ENCODE peak calls at places on chromosomes 11 and 22, in ten cellular contexts. V is stimulated activated CD8-positive, alpha-beta memory T cell treated with anti-CD3 and anti-CD28 coated beads, Interleukin-4, amount 100 ng/mL, for 48 hours; Q is activated CD4-positive, alpha-beta T cell treated with anti-CD3 and anti-CD28 coated beads, Interleukin-2, amount 10 ng/mL, durations not matched to agents 24 days and 14 days; J is CD4-positive, alpha-beta T cell; L is stomach; C is ovary; R is aorta; N is head of caudate nucleus; T is K562; B is heart right ventricle. M is an unnamed sample.

GRCh38 chr22:44884968-44885805 is 124.6 kb downstream of the PHF21B start:
- DNase-seq in B (no peak), J (no peak), L (no peak), T (no peak), R (peak), V (no peak), N (no peak), Q (no peak), C (peak), M (no peak)

GRCh38 chr22:29093501-29093921 is 20.7 kb downstream of the KREMEN1 start:
- DNase-seq in Q (no peak), T (no peak), N (no peak), J (no peak), B (peak), C (no peak), R (no peak), L (no peak), V (no peak), M (no peak)

GRCh38 chr11:469684-470667 is 19.9 kb downstream of the PTDSS2 start:
- DNase-seq in C (peak), B (peak), Q (no peak), J (no peak), N (peak), R (no peak), V (no peak), L (peak), T (no peak), M (peak)

GRCh38 chr11:27688076-27688475 is 12.2 kb downstream of the BDNF start:
- DNase-seq in V (no peak), N (no peak), J (no peak), R (no peak), L (no peak), T (no peak), C (no peak), Q (no peak), B (no peak), M (no peak)

GRCh38 chr11:57798905-57799559 is 37.4 kb downstream of the CTNND1 start:
- DNase-seq in L (peak), V (no peak), J (no peak), R (no peak), C (no peak), Q (no peak), B (peak), N (no peak), T (peak), M (peak)

GRCh38 chr11:36746886-36747710 is 149.1 kb upstream of the RAG2 start:
- DNase-seq in Q (peak), B (peak), T (peak), V (peak), C (peak), R (peak), J (peak), L (peak), N (peak), M (peak)

GRCh38 chr11:31687861-31688260 is 123.3 kb downstream of the PAX6 start:
- DNase-seq in C (no peak), T (no peak), V (no peak), N (no peak), B (no peak), L (no peak), Q (no peak), J (no peak), R (no peak), M (no peak)

GRCh38 chr11:15968461-15969130 is 387.8 kb downstream of the SOX6 start:
- DNase-seq in N (no peak), B (peak), J (no peak), V (no peak), C (no peak), L (no peak), Q (no peak), T (no peak), R (no peak), M (no peak)

GRCh38 chr11:75955443-75955842 is 140.4 kb downstream of the UVRAG start:
- DNase-seq in R (peak), B (no peak), L (no peak), C (no peak), J (no peak), V (no peak), N (no peak), T (no peak), Q (no peak), M (no peak)

GRCh38 chr11:64100345-64100744 is 64.6 kb downstream of the FLRT1 start:
- DNase-seq in V (no peak), C (no peak), N (peak), T (peak), L (no peak), Q (no peak), B (no peak), R (no peak), J (no peak), M (no peak)

GRCh38 chr11:33891714-33892327 is at the start of gene LMO2:
- DNase-seq in B (no peak), V (no peak), N (no peak), T (peak), R (no peak), L (no peak), Q (no peak), J (no peak), C (no peak), M (no peak)

GRCh38 chr22:23192133-23192532 is 11.8 kb downstream of the BCR start:
- DNase-seq in N (no peak), T (no peak), L (peak), J (no peak), V (no peak), R (no peak), B (no peak), C (no peak), Q (no peak), M (peak)

GRCh38 chr11:68724293-68724692 is 27.0 kb downstream of the TESMIN start:
- DNase-seq in C (no peak), N (no peak), R (no peak), V (no peak), B (no peak), Q (no peak), T (no peak), J (no peak), L (no peak), M (no peak)

GRCh38 chr22:45970709-45971388 is 6.1 kb downstream of the WNT7B start:
- DNase-seq in B (no peak), V (no peak), N (no peak), C (no peak), R (no peak), J (no peak), Q (no peak), T (no peak), L (no peak), M (no peak)

GRCh38 chr11:61598886-61599868 is 18.3 kb upstream of the SYT7 start:
- DNase-seq in T (no peak), L (no peak), R (no peak), B (peak), V (no peak), J (no peak), Q (no peak), N (no peak), C (peak), M (no peak)

GRCh38 chr11:118232659-118233058 is 7.8 kb upstream of the JAML start:
- DNase-seq in C (no peak), R (no peak), N (no peak), L (no peak), Q (peak), B (no peak), J (no peak), V (peak), T (no peak), M (no peak)

GRCh38 chr22:30920407-30920806 is 48.2 kb downstream of the MORC2 start:
- DNase-seq in B (peak), N (peak), J (peak), V (peak), C (peak), Q (peak), L (peak), T (peak), R (peak), M (peak)

GRCh38 chr11:19632435-19632834 is 80.2 kb upstream of the NAV2 start:
- DNase-seq in Q (no peak), V (no peak), R (no peak), T (no peak), C (no peak), N (no peak), B (no peak), J (no peak), L (no peak), M (no peak)

GRCh38 chr11:67265633-67266423 is 445 bp upstream of the GRK2 start:
- DNase-seq in Q (peak), C (peak), T (peak), V (peak), R (peak), J (peak), B (peak), N (peak), L (peak), M (peak)

GRCh38 chr22:41360126-41360525 is 21.6 kb upstream of the TEF start:
- DNase-seq in C (no peak), N (no peak), L (no peak), J (no peak), V (no peak), R (no peak), B (no peak), T (no peak), Q (no peak), M (no peak)

GRCh38 chr22:23140385-23140784 is 1.4 kb downstream of the RSPH14 start:
- DNase-seq in B (no peak), J (no peak), N (no peak), R (no peak), V (no peak), Q (no peak), L (no peak), C (no peak), T (no peak), M (no peak)

GRCh38 chr22:21450858-21451331 is 16.3 kb upstream of the TMEM191C start:
- DNase-seq in R (peak), C (no peak), N (no peak), T (no peak), B (peak), Q (peak), J (no peak), L (peak), V (peak), M (peak)

GRCh38 chr22:29493636-29494035 is 13.6 kb downstream of the NEFH start:
- DNase-seq in C (no peak), R (no peak), J (no peak), T (no peak), L (no peak), B (no peak), Q (no peak), N (no peak), V (no peak), M (no peak)

GRCh38 chr22:25420925-25421904 is 143.3 kb upstream of the GRK3 start:
- DNase-seq in B (no peak), R (no peak), V (no peak), J (no peak), T (no peak), C (no peak), Q (no peak), N (no peak), L (no peak), M (no peak)

GRCh38 chr11:1041936-1042608 is 5.6 kb upstream of the MUC6 start:
- DNase-seq in Q (no peak), B (no peak), V (no peak), N (no peak), L (peak), C (peak), T (peak), R (peak), J (no peak), M (peak)

GRCh38 chr11:75398906-75399305 is 412 bp upstream of the RPS3 start:
- DNase-seq in C (no peak), B (no peak), Q (no peak), V (no peak), J (no peak), R (no peak), T (no peak), L (no peak), N (no peak), M (no peak)

GRCh38 chr11:116108161-116108560 is 603.9 kb upstream of the CADM1 start:
- DNase-seq in V (no peak), L (no peak), C (no peak), B (no peak), R (no peak), Q (no peak), J (no peak), T (no peak), N (no peak), M (no peak)

GRCh38 chr22:40396882-40397281 is 26.5 kb downstream of the SGSM3 start:
- DNase-seq in N (no peak), Q (no peak), L (peak), B (peak), R (peak), T (no peak), J (no peak), C (no peak), V (no peak), M (peak)

GRCh38 chr11:125679397-125679796 is 1.2 kb downstream of the ACRV1 start:
- DNase-seq in J (no peak), V (no peak), T (no peak), N (no peak), C (no peak), Q (no peak), R (no peak), L (no peak), B (no peak), M (no peak)

GRCh38 chr11:43790444-43790794 is 90.2 kb upstream of the ALKBH3 start:
- DNase-seq in R (no peak), T (no peak), B (no peak), J (no peak), Q (no peak), N (no peak), C (no peak), L (no peak), V (no peak), M (no peak)

GRCh38 chr22:23219787-23220484 is 39.6 kb downstream of the BCR start:
- DNase-seq in V (peak), Q (peak), L (peak), T (no peak), N (peak), R (peak), J (peak), B (no peak), C (peak), M (peak)

GRCh38 chr22:47034076-47034808 is 271.8 kb downstream of the TBC1D22A start:
- DNase-seq in Q (no peak), B (no peak), R (peak), L (no peak), N (no peak), C (peak), V (no peak), T (no peak), J (no peak), M (peak)

GRCh38 chr11:12860827-12861226 is 148.3 kb upstream of the RASSF10 start:
- DNase-seq in C (no peak), B (no peak), N (no peak), R (no peak), J (no peak), Q (no peak), V (no peak), L (no peak), T (no peak), M (no peak)

GRCh38 chr22:27632451-27633295 is 168.9 kb downstream of the MN1 start:
- DNase-seq in N (no peak), L (no peak), T (peak), Q (no peak), J (no peak), V (no peak), C (no peak), B (peak), R (peak), M (no peak)

GRCh38 chr11:127126956-127127355 is 126.4 kb upstream of the KIRREL3 start:
- DNase-seq in R (no peak), L (no peak), N (no peak), T (no peak), B (no peak), V (no peak), J (no peak), C (no peak), Q (no peak), M (no peak)

GRCh38 chr11:40797981-40798380 is 661.5 kb downstream of the LRRC4C start:
- DNase-seq in C (no peak), J (no peak), B (no peak), T (no peak), V (no peak), L (no peak), N (no peak), Q (no peak), R (no peak), M (no peak)

M was measured in lower lobe of right lung.